ENCODE peak calls at places on chromosomes 11 and 22, in ten cellular contexts. One of them, this sample, is unnamed.

GRCh38 chr11:118938491-118939411 is 13.0 kb upstream of the BCL9L start:
- DNase-seq in IMR-90: peak; percentile 74
- DNase-seq in H54: no peak
- DNase-seq in transverse colon: peak; percentile 33
- DNase-seq in lower leg skin: no peak
- DNase-seq in tibial nerve: no peak
- DNase-seq in body of pancreas: no peak
- DNase-seq in suprapubic skin: no peak
- DNase-seq in spleen: no peak
- DNase-seq in NB4: no peak
- DNase-seq in this sample: peak; percentile 21

GRCh38 chr22:29750559-29750958 is 16.2 kb downstream of the ZMAT5 start:
- DNase-seq in IMR-90: no peak
- DNase-seq in H54: no peak
- DNase-seq in transverse colon: no peak
- DNase-seq in lower leg skin: no peak
- DNase-seq in tibial nerve: no peak
- DNase-seq in body of pancreas: peak; percentile 31
- DNase-seq in suprapubic skin: no peak
- DNase-seq in spleen: no peak
- DNase-seq in NB4: no peak
- DNase-seq in this sample: no peak

GRCh38 chr22:20396639-20397038 is 2.7 kb downstream of the ZNF74 start:
- DNase-seq in IMR-90: peak; percentile 35
- DNase-seq in H54: no peak
- DNase-seq in transverse colon: no peak
- DNase-seq in lower leg skin: no peak
- DNase-seq in tibial nerve: no peak
- DNase-seq in body of pancreas: no peak
- DNase-seq in suprapubic skin: no peak
- DNase-seq in spleen: no peak
- DNase-seq in NB4: peak; percentile 45
- DNase-seq in this sample: no peak

GRCh38 chr11:121253951-121254350 is 38.6 kb upstream of the SC5D start:
- DNase-seq in IMR-90: no peak
- DNase-seq in H54: no peak
- DNase-seq in transverse colon: no peak
- DNase-seq in lower leg skin: no peak
- DNase-seq in tibial nerve: no peak
- DNase-seq in body of pancreas: no peak
- DNase-seq in suprapubic skin: no peak
- DNase-seq in spleen: no peak
- DNase-seq in NB4: no peak
- DNase-seq in this sample: no peak

GRCh38 chr11:70756756-70757155 is 358.4 kb downstream of the CTTN start:
- DNase-seq in IMR-90: no peak
- DNase-seq in H54: no peak
- DNase-seq in transverse colon: no peak
- DNase-seq in lower leg skin: no peak
- DNase-seq in tibial nerve: no peak
- DNase-seq in body of pancreas: no peak
- DNase-seq in suprapubic skin: no peak
- DNase-seq in spleen: peak; percentile 16
- DNase-seq in NB4: no peak
- DNase-seq in this sample: no peak

GRCh38 chr11:40129276-40129675 is 1330.2 kb downstream of the LRRC4C start:
- DNase-seq in IMR-90: no peak
- DNase-seq in H54: no peak
- DNase-seq in transverse colon: no peak
- DNase-seq in lower leg skin: no peak
- DNase-seq in tibial nerve: no peak
- DNase-seq in body of pancreas: no peak
- DNase-seq in suprapubic skin: no peak
- DNase-seq in spleen: no peak
- DNase-seq in NB4: peak; percentile 25
- DNase-seq in this sample: peak; percentile 0

GRCh38 chr11:8747173-8747572 is 64.6 kb downstream of the RPL27A start:
- DNase-seq in IMR-90: no peak
- DNase-seq in H54: no peak
- DNase-seq in transverse colon: no peak
- DNase-seq in lower leg skin: no peak
- DNase-seq in tibial nerve: no peak
- DNase-seq in body of pancreas: no peak
- DNase-seq in suprapubic skin: no peak
- DNase-seq in spleen: no peak
- DNase-seq in NB4: peak; percentile 52
- DNase-seq in this sample: no peak

GRCh38 chr11:111834432-111835163 is 36.8 kb downstream of the ALG9 start:
- DNase-seq in IMR-90: no peak
- DNase-seq in H54: no peak
- DNase-seq in transverse colon: no peak
- DNase-seq in lower leg skin: no peak
- DNase-seq in tibial nerve: no peak
- DNase-seq in body of pancreas: no peak
- DNase-seq in suprapubic skin: no peak
- DNase-seq in spleen: no peak
- DNase-seq in NB4: no peak
- DNase-seq in this sample: no peak

GRCh38 chr11:3058753-3059664 is 1.8 kb upstream of the CARS1 start:
- DNase-seq in IMR-90: peak; percentile 92
- DNase-seq in H54: peak; percentile 78
- DNase-seq in transverse colon: no peak
- DNase-seq in lower leg skin: no peak
- DNase-seq in tibial nerve: no peak
- DNase-seq in body of pancreas: no peak
- DNase-seq in suprapubic skin: no peak
- DNase-seq in spleen: no peak
- DNase-seq in NB4: no peak
- DNase-seq in this sample: peak; percentile 57

GRCh38 chr22:21996175-21996574 is 13.6 kb upstream of the TOP3B start:
- DNase-seq in IMR-90: no peak
- DNase-seq in H54: no peak
- DNase-seq in transverse colon: no peak
- DNase-seq in lower leg skin: no peak
- DNase-seq in tibial nerve: no peak
- DNase-seq in body of pancreas: no peak
- DNase-seq in suprapubic skin: no peak
- DNase-seq in spleen: no peak
- DNase-seq in NB4: no peak
- DNase-seq in this sample: no peak

GRCh38 chr22:41963453-41964105 is 5.7 kb upstream of the SEPTIN3 start:
- DNase-seq in IMR-90: peak; percentile 43
- DNase-seq in H54: no peak
- DNase-seq in transverse colon: no peak
- DNase-seq in lower leg skin: no peak
- DNase-seq in tibial nerve: no peak
- DNase-seq in body of pancreas: no peak
- DNase-seq in suprapubic skin: no peak
- DNase-seq in spleen: no peak
- DNase-seq in NB4: no peak
- DNase-seq in this sample: no peak

GRCh38 chr22:41952713-41953112 is 763 bp downstream of the SMIM45 start:
- DNase-seq in IMR-90: no peak
- DNase-seq in H54: no peak
- DNase-seq in transverse colon: no peak
- DNase-seq in lower leg skin: no peak
- DNase-seq in tibial nerve: no peak
- DNase-seq in body of pancreas: no peak
- DNase-seq in suprapubic skin: no peak
- DNase-seq in spleen: no peak
- DNase-seq in NB4: no peak
- DNase-seq in this sample: no peak

DNA sequence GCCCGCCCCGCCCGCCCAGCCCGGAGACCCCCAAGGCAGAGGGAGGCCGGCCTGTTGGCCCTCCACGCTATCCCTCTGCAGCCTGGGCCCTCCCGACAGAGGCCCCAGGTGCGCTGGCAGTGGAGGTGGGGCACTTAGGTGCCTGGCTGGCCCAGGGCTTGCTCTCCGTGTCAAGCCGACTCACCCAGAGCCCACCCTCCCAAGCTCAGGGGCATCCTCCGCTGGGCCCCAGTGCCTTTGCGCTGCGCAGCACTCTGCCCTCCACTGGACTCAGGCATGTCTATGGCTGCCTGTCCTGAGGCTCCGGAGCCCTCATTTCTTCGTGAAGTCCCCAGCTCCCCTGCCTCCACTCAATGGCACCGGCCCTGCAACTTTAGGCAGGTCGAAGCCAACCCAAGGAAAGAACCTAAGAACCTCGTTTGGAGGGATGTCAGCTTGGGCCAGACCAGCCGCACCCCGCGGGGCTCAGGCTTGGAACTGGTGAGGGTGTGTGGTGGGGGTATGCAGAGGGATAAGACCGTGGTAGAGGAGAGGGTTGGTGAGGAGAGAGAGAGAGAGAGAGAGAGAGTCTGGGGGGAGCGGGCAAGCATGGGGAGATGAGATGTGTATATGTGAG is 6.1 kb downstream of the SMIM45 start:
- DNase-seq in IMR-90: no peak
- DNase-seq in H54: no peak
- DNase-seq in transverse colon: no peak
- DNase-seq in lower leg skin: no peak
- DNase-seq in tibial nerve: no peak
- DNase-seq in body of pancreas: no peak
- DNase-seq in suprapubic skin: no peak
- DNase-seq in spleen: no peak
- DNase-seq in NB4: no peak
- DNase-seq in this sample: no peak
- TF ChIP-seq POLR2A in IMR-90: no peak
- TF ChIP-seq POLR2A in H54: no peak
- TF ChIP-seq POLR2A in transverse colon: no peak
- TF ChIP-seq POLR2A in lower leg skin: no peak
- TF ChIP-seq POLR2A in tibial nerve: no peak
- TF ChIP-seq POLR2A in body of pancreas: no peak
- TF ChIP-seq POLR2A in suprapubic skin: no peak
- TF ChIP-seq POLR2A in spleen: no peak
- TF ChIP-seq POLR2A in NB4: no peak
- TF ChIP-seq POLR2A in this sample: no peak

GRCh38 chr11:114132427-114132826 is 72.9 kb downstream of the ZBTB16 start:
- DNase-seq in IMR-90: no peak
- DNase-seq in H54: no peak
- DNase-seq in transverse colon: peak; percentile 8
- DNase-seq in lower leg skin: no peak
- DNase-seq in tibial nerve: no peak
- DNase-seq in body of pancreas: no peak
- DNase-seq in suprapubic skin: no peak
- DNase-seq in spleen: no peak
- DNase-seq in NB4: no peak
- DNase-seq in this sample: no peak
- TF ChIP-seq POLR2A in IMR-90: no peak
- TF ChIP-seq POLR2A in H54: no peak
- TF ChIP-seq POLR2A in transverse colon: no peak
- TF ChIP-seq POLR2A in lower leg skin: no peak
- TF ChIP-seq POLR2A in tibial nerve: no peak
- TF ChIP-seq POLR2A in body of pancreas: no peak
- TF ChIP-seq POLR2A in suprapubic skin: no peak
- TF ChIP-seq POLR2A in spleen: no peak
- TF ChIP-seq POLR2A in NB4: no peak
- TF ChIP-seq POLR2A in this sample: no peak

GRCh38 chr11:48675945-48676344 is 187.4 kb downstream of the OR4A47 start:
- DNase-seq in IMR-90: no peak
- DNase-seq in H54: no peak
- DNase-seq in transverse colon: no peak
- DNase-seq in lower leg skin: no peak
- DNase-seq in tibial nerve: no peak
- DNase-seq in body of pancreas: no peak
- DNase-seq in suprapubic skin: no peak
- DNase-seq in spleen: no peak
- DNase-seq in NB4: no peak
- DNase-seq in this sample: no peak
- TF ChIP-seq POLR2A in IMR-90: no peak
- TF ChIP-seq POLR2A in H54: no peak
- TF ChIP-seq POLR2A in transverse colon: no peak
- TF ChIP-seq POLR2A in lower leg skin: no peak
- TF ChIP-seq POLR2A in tibial nerve: no peak
- TF ChIP-seq POLR2A in body of pancreas: no peak
- TF ChIP-seq POLR2A in suprapubic skin: no peak
- TF ChIP-seq POLR2A in spleen: no peak
- TF ChIP-seq POLR2A in NB4: no peak
- TF ChIP-seq POLR2A in this sample: no peak

GRCh38 chr22:42688914-42689275 is 31.8 kb downstream of the A4GALT start:
- DNase-seq in IMR-90: no peak
- DNase-seq in H54: no peak
- DNase-seq in transverse colon: no peak
- DNase-seq in lower leg skin: no peak
- DNase-seq in tibial nerve: no peak
- DNase-seq in body of pancreas: no peak
- DNase-seq in suprapubic skin: no peak
- DNase-seq in spleen: no peak
- DNase-seq in NB4: no peak
- DNase-seq in this sample: no peak

GRCh38 chr22:42686756-42687491 is 33.7 kb downstream of the A4GALT start:
- DNase-seq in IMR-90: no peak
- DNase-seq in H54: no peak
- DNase-seq in transverse colon: no peak
- DNase-seq in lower leg skin: no peak
- DNase-seq in tibial nerve: no peak
- DNase-seq in body of pancreas: no peak
- DNase-seq in suprapubic skin: no peak
- DNase-seq in spleen: no peak
- DNase-seq in NB4: no peak
- DNase-seq in this sample: no peak

GRCh38 chr22:42691440-42691839 is 29.2 kb downstream of the A4GALT start:
- DNase-seq in IMR-90: no peak
- DNase-seq in H54: no peak
- DNase-seq in transverse colon: no peak
- DNase-seq in lower leg skin: no peak
- DNase-seq in tibial nerve: no peak
- DNase-seq in body of pancreas: no peak
- DNase-seq in suprapubic skin: no peak
- DNase-seq in spleen: no peak
- DNase-seq in NB4: no peak
- DNase-seq in this sample: no peak

GRCh38 chr22:42685941-42686666 is 34.6 kb downstream of the A4GALT start:
- DNase-seq in IMR-90: no peak
- DNase-seq in H54: no peak
- DNase-seq in transverse colon: peak; percentile 48
- DNase-seq in lower leg skin: no peak
- DNase-seq in tibial nerve: no peak
- DNase-seq in body of pancreas: no peak
- DNase-seq in suprapubic skin: no peak
- DNase-seq in spleen: no peak
- DNase-seq in NB4: no peak
- DNase-seq in this sample: no peak

DNA sequence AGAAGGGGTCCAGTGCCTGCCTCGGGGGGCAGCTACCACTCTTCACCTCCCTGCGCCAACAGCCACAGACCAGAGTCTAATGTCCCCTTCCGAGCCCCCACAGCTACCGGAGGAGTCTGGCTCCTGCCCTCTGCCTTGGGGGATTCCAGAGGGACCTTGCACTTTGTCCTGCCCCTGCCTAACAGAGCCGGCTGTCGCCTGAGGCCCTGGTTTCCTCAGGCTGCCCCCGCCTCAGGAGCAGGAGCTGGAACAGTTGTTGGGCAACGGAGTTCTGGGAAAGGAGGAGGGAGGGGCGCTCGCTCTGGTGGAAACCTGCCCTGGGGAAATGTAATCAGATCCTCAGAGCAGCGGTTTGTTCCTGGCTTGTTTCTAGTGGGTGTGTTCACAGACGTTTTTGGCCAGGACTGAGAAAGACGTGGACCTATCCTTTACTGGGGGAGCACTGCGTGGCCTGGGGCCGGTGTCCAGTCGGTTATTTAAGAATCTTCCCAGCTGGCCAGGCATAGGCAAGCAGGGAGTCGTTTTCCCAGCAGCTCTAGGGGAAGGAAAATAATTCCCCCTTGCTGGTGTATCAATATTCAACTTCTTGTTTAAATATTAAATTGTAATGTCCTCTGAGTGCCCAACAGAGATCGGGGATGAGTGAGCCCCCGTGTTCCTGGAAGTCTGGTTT is 32.3 kb downstream of the A4GALT start:
- DNase-seq in IMR-90: peak; percentile 93
- DNase-seq in H54: peak; percentile 36
- DNase-seq in transverse colon: peak; percentile 78
- DNase-seq in lower leg skin: peak; percentile 97
- DNase-seq in tibial nerve: peak; percentile 86
- DNase-seq in body of pancreas: peak; percentile 80
- DNase-seq in suprapubic skin: peak; percentile 94
- DNase-seq in spleen: no peak
- DNase-seq in NB4: no peak
- DNase-seq in this sample: no peak
- TF ChIP-seq POLR2A in IMR-90: no peak
- TF ChIP-seq POLR2A in H54: no peak
- TF ChIP-seq POLR2A in transverse colon: no peak
- TF ChIP-seq POLR2A in lower leg skin: no peak
- TF ChIP-seq POLR2A in tibial nerve: peak; percentile 21
- TF ChIP-seq POLR2A in body of pancreas: peak; percentile 37
- TF ChIP-seq POLR2A in suprapubic skin: no peak
- TF ChIP-seq POLR2A in spleen: no peak
- TF ChIP-seq POLR2A in NB4: no peak
- TF ChIP-seq POLR2A in this sample: no peak